ENCODE peak calls at places on chromosomes 13 and 19, in eight cellular contexts. One of them, this sample, is unnamed.

GRCh38 chr13:33235078-33235477 is 50.5 kb downstream of the STARD13 start:
- DNase-seq in left ventricle myocardium superior: no peak
- DNase-seq in Calu3: no peak
- DNase-seq in CD4-positive, alpha-beta memory T cell: no peak
- DNase-seq in OCI-M1: no peak
- DNase-seq in AG04450: no peak
- DNase-seq in RWPE1: no peak
- DNase-seq in endothelial cell: no peak
- DNase-seq in this sample: no peak

GRCh38 chr13:90444232-90444631 is 903.3 kb upstream of the MIR17HG start:
- DNase-seq in CD4-positive, alpha-beta memory T cell: no peak
- DNase-seq in left ventricle myocardium superior: no peak
- DNase-seq in OCI-M1: no peak
- DNase-seq in AG04450: no peak
- DNase-seq in Calu3: no peak
- DNase-seq in RWPE1: no peak
- DNase-seq in endothelial cell: no peak
- DNase-seq in this sample: no peak

GRCh38 chr13:113915786-113916329 is 52.0 kb upstream of the GAS6 start:
- DNase-seq in OCI-M1: no peak
- DNase-seq in left ventricle myocardium superior: no peak
- DNase-seq in RWPE1: no peak
- DNase-seq in CD4-positive, alpha-beta memory T cell: no peak
- DNase-seq in AG04450: no peak
- DNase-seq in Calu3: no peak
- DNase-seq in endothelial cell: no peak
- DNase-seq in this sample: peak

GRCh38 chr19:45542234-45542668 is 35.0 kb downstream of the VASP start:
- DNase-seq in CD4-positive, alpha-beta memory T cell: no peak
- DNase-seq in RWPE1: no peak
- DNase-seq in Calu3: no peak
- DNase-seq in endothelial cell: no peak
- DNase-seq in left ventricle myocardium superior: no peak
- DNase-seq in OCI-M1: no peak
- DNase-seq in AG04450: no peak
- DNase-seq in this sample: no peak

GRCh38 chr19:2584002-2584401 is 108.1 kb downstream of the GADD45B start:
- DNase-seq in OCI-M1: no peak
- DNase-seq in CD4-positive, alpha-beta memory T cell: no peak
- DNase-seq in endothelial cell: no peak
- DNase-seq in left ventricle myocardium superior: no peak
- DNase-seq in Calu3: no peak
- DNase-seq in RWPE1: no peak
- DNase-seq in AG04450: no peak
- DNase-seq in this sample: no peak

GRCh38 chr19:44582581-44583265 is 30.6 kb upstream of the IGSF23 start:
- DNase-seq in endothelial cell: peak
- DNase-seq in OCI-M1: peak
- DNase-seq in AG04450: no peak
- DNase-seq in RWPE1: no peak
- DNase-seq in Calu3: peak
- DNase-seq in CD4-positive, alpha-beta memory T cell: no peak
- DNase-seq in left ventricle myocardium superior: no peak
- DNase-seq in this sample: peak

GRCh38 chr13:33026489-33027152 is 10.4 kb downstream of the KL start:
- DNase-seq in OCI-M1: no peak
- DNase-seq in left ventricle myocardium superior: peak
- DNase-seq in AG04450: no peak
- DNase-seq in RWPE1: no peak
- DNase-seq in endothelial cell: no peak
- DNase-seq in Calu3: no peak
- DNase-seq in CD4-positive, alpha-beta memory T cell: no peak
- DNase-seq in this sample: no peak

GRCh38 chr19:55958356-55958755 is 10.7 kb downstream of the NLRP8 start:
- DNase-seq in RWPE1: no peak
- DNase-seq in AG04450: no peak
- DNase-seq in OCI-M1: no peak
- DNase-seq in endothelial cell: no peak
- DNase-seq in CD4-positive, alpha-beta memory T cell: no peak
- DNase-seq in Calu3: no peak
- DNase-seq in left ventricle myocardium superior: no peak
- DNase-seq in this sample: no peak

GRCh38 chr13:39688699-39689405 is 33.4 kb downstream of the COG6 start:
- DNase-seq in Calu3: no peak
- DNase-seq in RWPE1: no peak
- DNase-seq in AG04450: no peak
- DNase-seq in CD4-positive, alpha-beta memory T cell: no peak
- DNase-seq in endothelial cell: no peak
- DNase-seq in OCI-M1: peak
- DNase-seq in left ventricle myocardium superior: no peak
- DNase-seq in this sample: no peak

GRCh38 chr13:63938851-63939250 is 2523.2 kb upstream of the PCDH20 start:
- DNase-seq in OCI-M1: no peak
- DNase-seq in endothelial cell: no peak
- DNase-seq in left ventricle myocardium superior: no peak
- DNase-seq in Calu3: no peak
- DNase-seq in CD4-positive, alpha-beta memory T cell: no peak
- DNase-seq in RWPE1: no peak
- DNase-seq in AG04450: no peak
- DNase-seq in this sample: no peak

GRCh38 chr19:33248954-33249613 is 23.4 kb upstream of the SLC7A10 start:
- DNase-seq in endothelial cell: no peak
- DNase-seq in CD4-positive, alpha-beta memory T cell: no peak
- DNase-seq in OCI-M1: peak
- DNase-seq in AG04450: no peak
- DNase-seq in RWPE1: peak
- DNase-seq in left ventricle myocardium superior: peak
- DNase-seq in Calu3: peak
- DNase-seq in this sample: no peak

GRCh38 chr19:4580021-4580901 is 20.8 kb upstream of the SEMA6B start:
- DNase-seq in CD4-positive, alpha-beta memory T cell: no peak
- DNase-seq in RWPE1: no peak
- DNase-seq in left ventricle myocardium superior: no peak
- DNase-seq in endothelial cell: no peak
- DNase-seq in Calu3: no peak
- DNase-seq in OCI-M1: no peak
- DNase-seq in AG04450: no peak
- DNase-seq in this sample: peak

GRCh38 chr13:103961129-103961528 is 894.9 kb upstream of the SLC10A2 start:
- DNase-seq in RWPE1: no peak
- DNase-seq in endothelial cell: no peak
- DNase-seq in Calu3: no peak
- DNase-seq in OCI-M1: no peak
- DNase-seq in AG04450: no peak
- DNase-seq in left ventricle myocardium superior: no peak
- DNase-seq in CD4-positive, alpha-beta memory T cell: no peak
- DNase-seq in this sample: no peak

GRCh38 chr13:57470491-57470890 is 161.1 kb upstream of the PCDH17 start:
- DNase-seq in RWPE1: no peak
- DNase-seq in AG04450: no peak
- DNase-seq in left ventricle myocardium superior: no peak
- DNase-seq in OCI-M1: peak
- DNase-seq in endothelial cell: no peak
- DNase-seq in Calu3: no peak
- DNase-seq in CD4-positive, alpha-beta memory T cell: no peak
- DNase-seq in this sample: no peak

GRCh38 chr19:6808494-6808893 is 36.0 kb downstream of the VAV1 start:
- DNase-seq in endothelial cell: no peak
- DNase-seq in OCI-M1: no peak
- DNase-seq in CD4-positive, alpha-beta memory T cell: no peak
- DNase-seq in AG04450: no peak
- DNase-seq in Calu3: no peak
- DNase-seq in RWPE1: no peak
- DNase-seq in left ventricle myocardium superior: no peak
- DNase-seq in this sample: no peak

GRCh38 chr19:42577016-42577415 is 17.7 kb downstream of the CEACAM8 start:
- DNase-seq in Calu3: no peak
- DNase-seq in CD4-positive, alpha-beta memory T cell: no peak
- DNase-seq in left ventricle myocardium superior: no peak
- DNase-seq in endothelial cell: no peak
- DNase-seq in AG04450: no peak
- DNase-seq in OCI-M1: no peak
- DNase-seq in RWPE1: no peak
- DNase-seq in this sample: peak

GRCh38 chr13:77868717-77869116 is 49.9 kb downstream of the EDNRB start:
- DNase-seq in Calu3: no peak
- DNase-seq in AG04450: no peak
- DNase-seq in RWPE1: no peak
- DNase-seq in OCI-M1: peak
- DNase-seq in CD4-positive, alpha-beta memory T cell: no peak
- DNase-seq in endothelial cell: no peak
- DNase-seq in left ventricle myocardium superior: no peak
- DNase-seq in this sample: no peak

GRCh38 chr19:16496613-16496983 is 404 bp downstream of the C19orf44 start:
- DNase-seq in CD4-positive, alpha-beta memory T cell: no peak
- DNase-seq in endothelial cell: no peak
- DNase-seq in RWPE1: no peak
- DNase-seq in Calu3: no peak
- DNase-seq in OCI-M1: no peak
- DNase-seq in left ventricle myocardium superior: peak
- DNase-seq in AG04450: no peak
- DNase-seq in this sample: no peak